ENCODE peak calls at places on chromosome 15, in seven cellular contexts. C, O, U, P, M, S and Q are unnamed samples.

GRCh38 chr15:47570451-47570850 is 146.9 kb upstream of the SEMA6D start:
- DNase-seq in C (no peak), O (no peak), U (no peak), P (no peak), M (no peak), S (no peak), Q (no peak)

GRCh38 chr15:42140383-42141070 is 15.9 kb downstream of the PLA2G4F start:
- DNase-seq in C (no peak), O (no peak), U (no peak), P (no peak), M (no peak), S (no peak), Q (no peak)

GRCh38 chr15:61266916-61267315 is 37.8 kb upstream of the RORA start:
- DNase-seq in C (no peak), O (no peak), U (no peak), P (no peak), M (no peak), S (no peak), Q (no peak)

GRCh38 chr15:68352401-68353062 is 75.0 kb downstream of the FEM1B start:
- DNase-seq in C (peak; percentile 98), O (peak; percentile 29), U (peak; percentile 89), P (no peak), M (peak; percentile 98), S (peak; percentile 93), Q (peak; percentile 50)

GRCh38 chr15:74768771-74769342 is 13.0 kb upstream of the CSK start:
- DNase-seq in C (peak; percentile 58), O (no peak), U (peak; percentile 76), P (peak; percentile 73), M (peak; percentile 41), S (no peak), Q (no peak)

GRCh38 chr15:63284379-63284778 is 7.0 kb downstream of the APH1B start:
- DNase-seq in C (no peak), O (no peak), U (no peak), P (no peak), M (no peak), S (no peak), Q (no peak)

GRCh38 chr15:35912196-35912595 is 366.2 kb upstream of the DPH6 start:
- DNase-seq in C (peak; percentile 31), O (no peak), U (peak; percentile 51), P (no peak), M (peak; percentile 13), S (no peak), Q (no peak)

GRCh38 chr15:87986786-87987185 is 269.8 kb downstream of the NTRK3 start:
- DNase-seq in C (no peak), O (no peak), U (no peak), P (no peak), M (no peak), S (no peak), Q (no peak)

GRCh38 chr15:36362508-36362907 is 216.9 kb upstream of the CDIN1 start:
- DNase-seq in C (no peak), O (no peak), U (no peak), P (no peak), M (peak; percentile 24), S (no peak), Q (no peak)

GRCh38 chr15:96352594-96353377 is 22.3 kb downstream of the NR2F2 start:
- DNase-seq in C (peak; percentile 75), O (no peak), U (peak; percentile 30), P (no peak), M (peak; percentile 81), S (no peak), Q (no peak)

GRCh38 chr15:42134617-42135243 is 21.7 kb downstream of the PLA2G4F start:
- DNase-seq in C (no peak), O (no peak), U (no peak), P (no peak), M (no peak), S (no peak), Q (no peak)

GRCh38 chr15:89087830-89088604 is at the start of gene ABHD2:
- DNase-seq in C (peak; percentile 100), O (peak; percentile 100), U (peak; percentile 100), P (peak; percentile 87), M (peak; percentile 100), S (peak; percentile 100), Q (peak; percentile 99)

GRCh38 chr15:66780172-66780972 is 78.3 kb downstream of the SMAD6 start:
- DNase-seq in C (no peak), O (no peak), U (no peak), P (no peak), M (peak; percentile 93), S (no peak), Q (no peak)

GRCh38 chr15:90028376-90028775 is 27.3 kb downstream of the ZNF710 start:
- DNase-seq in C (no peak), O (no peak), U (no peak), P (no peak), M (no peak), S (no peak), Q (no peak)

GRCh38 chr15:62059108-62059817 is 984 bp downstream of the VPS13C start:
- DNase-seq in C (peak; percentile 61), O (no peak), U (peak; percentile 43), P (no peak), M (no peak), S (no peak), Q (no peak)

GRCh38 chr15:88906551-88906950 is 6.6 kb downstream of the MFGE8 start:
- DNase-seq in C (no peak), O (no peak), U (no peak), P (no peak), M (no peak), S (no peak), Q (no peak)

GRCh38 chr15:39287322-39288195 is 293.3 kb upstream of the THBS1 start:
- DNase-seq in C (peak; percentile 72), O (no peak), U (peak; percentile 52), P (no peak), M (peak; percentile 73), S (no peak), Q (no peak)

GRCh38 chr15:83436513-83437158 is 10.5 kb upstream of the SH3GL3 start:
- DNase-seq in C (peak; percentile 47), O (no peak), U (peak; percentile 64), P (no peak), M (peak; percentile 52), S (peak; percentile 9), Q (no peak)

GRCh38 chr15:50358805-50359204 is 3.8 kb upstream of the GABPB1 start:
- DNase-seq in C (peak; percentile 41), O (no peak), U (peak; percentile 32), P (no peak), M (peak; percentile 59), S (no peak), Q (peak; percentile 36)

GRCh38 chr15:92809880-92810361 is 90.2 kb upstream of the CHD2 start:
- DNase-seq in C (peak; percentile 55), O (no peak), U (peak; percentile 49), P (no peak), M (peak; percentile 68), S (no peak), Q (no peak)

GRCh38 chr15:73442968-73443367 is at the start of gene REC114:
- DNase-seq in C (no peak), O (no peak), U (no peak), P (no peak), M (no peak), S (no peak), Q (no peak)

GRCh38 chr15:88652456-88653199 is 13.8 kb downstream of the ISG20 start:
- DNase-seq in C (peak; percentile 44), O (no peak), U (peak; percentile 65), P (peak; percentile 6), M (no peak), S (no peak), Q (no peak)

GRCh38 chr15:32717290-32718081 is at the start of gene GREM1:
- DNase-seq in C (no peak), O (no peak), U (peak; percentile 18), P (peak; percentile 39), M (peak; percentile 70), S (no peak), Q (no peak)

GRCh38 chr15:98308117-98308516 is 340.2 kb upstream of the IGF1R start:
- DNase-seq in C (no peak), O (no peak), U (no peak), P (no peak), M (no peak), S (no peak), Q (no peak)

GRCh38 chr15:75161788-75162414 is 39.8 kb upstream of the C15orf39 start:
- DNase-seq in C (no peak), O (no peak), U (no peak), P (no peak), M (no peak), S (no peak), Q (peak; percentile 49)

GRCh38 chr15:38308797-38309196 is 56.2 kb downstream of the SPRED1 start:
- DNase-seq in C (no peak), O (no peak), U (no peak), P (no peak), M (no peak), S (no peak), Q (no peak)

GRCh38 chr15:77126927-77127326 is 56.0 kb upstream of the TSPAN3 start:
- DNase-seq in C (no peak), O (no peak), U (no peak), P (no peak), M (no peak), S (no peak), Q (no peak)

GRCh38 chr15:60661075-60661645 is 182.2 kb upstream of the ICE2 start:
- DNase-seq in C (no peak), O (no peak), U (no peak), P (no peak), M (no peak), S (no peak), Q (no peak)

GRCh38 chr15:75532413-75533250 is 46.5 kb downstream of the PTPN9 start:
- DNase-seq in C (peak; percentile 91), O (no peak), U (peak; percentile 86), P (no peak), M (peak; percentile 88), S (no peak), Q (peak; percentile 18)

GRCh38 chr15:91281991-91282390 is 181.9 kb downstream of the SV2B start:
- DNase-seq in C (no peak), O (no peak), U (no peak), P (no peak), M (no peak), S (no peak), Q (no peak)

GRCh38 chr15:20645956-20646355 is 104.4 kb upstream of the GOLGA6L6 start:
- DNase-seq in C (no peak), O (peak; percentile 16), U (no peak), P (peak; percentile 55), M (no peak), S (no peak), Q (peak; percentile 63)

GRCh38 chr15:63476229-63476632 is 28.2 kb upstream of the USP3 start:
- DNase-seq in C (peak; percentile 63), O (no peak), U (peak; percentile 44), P (no peak), M (peak; percentile 100), S (peak; percentile 91), Q (no peak)

GRCh38 chr15:94722025-94722636 is 490.8 kb downstream of the MCTP2 start:
- DNase-seq in C (no peak), O (no peak), U (no peak), P (no peak), M (no peak), S (no peak), Q (no peak)

GRCh38 chr15:90829942-90830440 is 38.4 kb upstream of the FURIN start:
- DNase-seq in C (peak; percentile 34), O (peak; percentile 65), U (no peak), P (no peak), M (no peak), S (no peak), Q (peak; percentile 57)

GRCh38 chr15:90482124-90483011 is 47.4 kb upstream of the CRTC3 start:
- DNase-seq in C (peak; percentile 78), O (peak; percentile 43), U (peak; percentile 78), P (no peak), M (peak; percentile 66), S (no peak), Q (no peak)

GRCh38 chr15:29270169-29270955 is 740 bp upstream of the NSMCE3 start:
- DNase-seq in C (no peak), O (peak; percentile 5), U (peak; percentile 6), P (peak; percentile 19), M (peak; percentile 73), S (peak; percentile 47), Q (no peak)

GRCh38 chr15:33910741-33911140 is 57.6 kb upstream of the CHRM5 start:
- DNase-seq in C (peak; percentile 24), O (no peak), U (no peak), P (no peak), M (peak; percentile 69), S (no peak), Q (no peak)